ENCODE peak calls at places on chromosomes 1 and 21, in four cellular contexts. K is GM23248, F is H1, V is colonic mucosa. S is an unnamed sample.

GRCh38 chr1:48676376-48676775 is 100.3 kb downstream of the BEND5 start:
- DNase-seq in K (no peak), F (no peak), V (no peak), S (no peak)

GRCh38 chr1:53642607-53643006 is 96.4 kb downstream of the GLIS1 start:
- DNase-seq in K (no peak), F (no peak), V (no peak), S (peak)

GRCh38 chr1:150970818-150971582 is 3.6 kb downstream of the CERS2 start:
- DNase-seq in K (peak), F (no peak), V (peak), S (peak)

GRCh38 chr1:9203623-9204022 is 31.0 kb upstream of the H6PD start:
- DNase-seq in K (no peak), F (no peak), V (no peak), S (no peak)

GRCh38 chr1:79614762-79615161 is 608.2 kb upstream of the ADGRL4 start:
- DNase-seq in K (peak), F (no peak), V (no peak), S (no peak)

GRCh38 chr1:44237721-44238457 is 24.6 kb downstream of the DMAP1 start:
- DNase-seq in K (peak), F (peak), V (peak), S (peak)

GRCh38 chr21:36141513-36141925 is 6.6 kb downstream of the CBR3 start:
- DNase-seq in K (peak), F (peak), V (peak), S (peak)

GRCh38 chr1:163083690-163084089 is 14.5 kb downstream of the RGS4 start:
- DNase-seq in K (peak), F (no peak), V (no peak), S (no peak)

GRCh38 chr1:225735252-225736149 is 42.1 kb upstream of the SRP9 start:
- DNase-seq in K (peak), F (no peak), V (peak), S (peak)

GRCh38 chr21:37601915-37602314 is 235.3 kb downstream of the DYRK1A start:
- DNase-seq in K (no peak), F (no peak), V (no peak), S (no peak)

GRCh38 chr21:45899317-45900033 is 82.1 kb upstream of the COL6A1 start:
- DNase-seq in K (no peak), F (no peak), V (no peak), S (peak)

GRCh38 chr1:24720152-24720551 is 25.1 kb upstream of the CLIC4 start:
- DNase-seq in K (peak), F (no peak), V (peak), S (peak)

GRCh38 chr1:27604579-27605299 is 795 bp upstream of the AHDC1 start:
- DNase-seq in K (peak), F (no peak), V (no peak), S (no peak)

GRCh38 chr1:214587165-214587564 is 15.8 kb upstream of the CENPF start:
- DNase-seq in K (no peak), F (no peak), V (no peak), S (no peak)

GRCh38 chr1:108831225-108831624 is 25.7 kb downstream of the AKNAD1 start:
- DNase-seq in K (peak), F (no peak), V (no peak), S (no peak)

GRCh38 chr1:222930097-222930496 is 115.3 kb downstream of the DISP1 start:
- DNase-seq in K (no peak), F (no peak), V (no peak), S (no peak)
- H3K4me3 ChIP-seq in K (no peak), F (no peak), V (no peak), S (no peak)

GRCh38 chr1:61079898-61080336 is 2.4 kb upstream of the NFIA start:
- DNase-seq in K (peak), F (peak), V (peak), S (peak)

GRCh38 chr1:61077676-61078521 is 4.5 kb upstream of the NFIA start:
- DNase-seq in K (peak), F (no peak), V (peak), S (peak)

GRCh38 chr1:61080408-61081134 is 1.8 kb upstream of the NFIA start:
- DNase-seq in K (no peak), F (no peak), V (no peak), S (no peak)

GRCh38 chr1:61078611-61079010 is 3.8 kb upstream of the NFIA start:
- DNase-seq in K (peak), F (no peak), V (no peak), S (no peak)

DNA sequence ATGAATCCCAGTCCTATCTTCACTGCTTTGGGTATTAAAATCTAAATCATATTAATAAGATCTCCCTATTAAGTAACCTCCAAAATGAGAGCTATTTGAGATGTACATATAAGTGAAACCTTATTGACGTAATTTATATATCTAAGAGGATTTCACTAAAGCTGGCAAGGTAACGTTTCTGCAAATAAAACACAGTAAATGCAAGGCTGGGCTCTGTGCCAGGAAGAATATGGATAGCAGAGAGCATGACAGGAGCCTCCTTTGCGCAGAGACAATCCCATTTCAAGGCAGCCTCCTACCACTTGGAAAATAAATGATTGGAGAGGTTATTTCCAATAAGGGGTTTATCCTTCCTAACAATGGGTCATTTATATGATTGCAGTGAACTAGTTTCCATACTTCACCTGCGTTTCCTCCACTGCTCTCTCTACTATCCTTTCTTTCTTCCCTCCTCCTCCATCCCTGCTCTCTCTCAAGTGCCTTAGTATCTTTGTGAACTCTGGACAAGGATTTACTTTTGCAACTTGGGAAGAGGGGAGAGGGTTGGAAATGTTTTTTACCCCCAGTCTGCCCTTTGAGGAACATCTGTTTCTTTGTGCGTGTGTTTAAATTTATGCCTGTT is 3.0 kb upstream of the NFIA start:
- DNase-seq in K (peak), F (no peak), V (peak), S (no peak)
- H3K9ac ChIP-seq in K (no peak), F (no peak), V (no peak), S (no peak)

GRCh38 chr1:45622267-45622890 is 1.5 kb downstream of the CCDC17 start:
- DNase-seq in K (no peak), F (no peak), V (no peak), S (no peak)

GRCh38 chr1:45623972-45624371 is at the start of gene CCDC17:
- DNase-seq in K (peak), F (no peak), V (no peak), S (no peak)

GRCh38 chr1:45621895-45622266 is 2.0 kb downstream of the CCDC17 start:
- DNase-seq in K (no peak), F (no peak), V (no peak), S (no peak)

GRCh38 chr1:45621501-45621836 is 2.4 kb downstream of the CCDC17 start:
- DNase-seq in K (no peak), F (no peak), V (no peak), S (no peak)

GRCh38 chr1:45622891-45623394 is 911 bp downstream of the CCDC17 start:
- DNase-seq in K (no peak), F (no peak), V (no peak), S (no peak)
- H3K4me3 ChIP-seq in K (no peak), F (no peak), V (no peak), S (no peak)

GRCh38 chr1:16144325-16145029 is 11.4 kb downstream of the EPHA2 start:
- DNase-seq in K (no peak), F (no peak), V (no peak), S (no peak)
- H3K9ac ChIP-seq in K (peak), F (no peak), V (peak), S (peak)

DNA sequence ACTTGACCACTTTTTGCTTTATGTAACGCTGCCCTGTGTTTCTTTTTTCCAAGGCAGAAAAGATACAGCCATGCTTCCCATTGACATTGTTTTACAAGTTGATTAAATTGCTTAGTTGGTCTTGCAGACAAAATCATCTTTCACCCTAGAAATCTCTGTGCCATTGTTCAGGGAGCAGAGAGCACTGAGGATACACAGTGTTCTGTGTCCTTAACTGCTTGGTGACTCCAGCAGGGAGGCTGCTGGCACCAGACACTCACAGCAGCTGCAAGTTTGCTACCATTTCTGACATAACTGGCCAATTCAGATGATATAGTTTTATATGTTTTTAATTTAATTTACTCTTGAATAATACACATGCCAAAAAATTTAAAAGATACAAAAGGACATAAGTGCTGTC is 118.7 kb downstream of the RGS2 start:
- DNase-seq in K (no peak), F (no peak), V (no peak), S (no peak)
- H3K4me3 ChIP-seq in K (no peak), F (no peak), V (no peak), S (no peak)

DNA sequence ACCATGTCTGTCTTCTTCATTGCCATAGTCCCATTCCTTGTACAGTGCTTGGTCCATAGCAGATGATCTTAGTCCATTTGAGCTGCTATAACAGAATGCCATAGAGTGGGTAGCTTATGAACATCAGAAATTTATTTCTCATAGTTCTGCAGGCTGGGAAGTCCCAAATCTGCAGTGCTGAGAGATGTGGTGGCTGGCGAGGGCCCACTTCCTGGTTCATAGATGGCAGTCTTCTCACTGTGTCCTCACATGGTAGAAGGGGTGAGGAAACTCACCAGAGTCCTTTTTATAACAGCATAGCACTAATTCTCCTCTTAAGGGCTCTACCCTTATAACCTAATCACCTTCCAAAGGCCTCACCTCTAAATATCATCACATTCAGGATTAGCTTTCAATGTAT is 23.1 kb upstream of the RAP1A start:
- DNase-seq in K (no peak), F (no peak), V (no peak), S (peak)
- H3K9ac ChIP-seq in K (no peak), F (no peak), V (no peak), S (no peak)

DNA sequence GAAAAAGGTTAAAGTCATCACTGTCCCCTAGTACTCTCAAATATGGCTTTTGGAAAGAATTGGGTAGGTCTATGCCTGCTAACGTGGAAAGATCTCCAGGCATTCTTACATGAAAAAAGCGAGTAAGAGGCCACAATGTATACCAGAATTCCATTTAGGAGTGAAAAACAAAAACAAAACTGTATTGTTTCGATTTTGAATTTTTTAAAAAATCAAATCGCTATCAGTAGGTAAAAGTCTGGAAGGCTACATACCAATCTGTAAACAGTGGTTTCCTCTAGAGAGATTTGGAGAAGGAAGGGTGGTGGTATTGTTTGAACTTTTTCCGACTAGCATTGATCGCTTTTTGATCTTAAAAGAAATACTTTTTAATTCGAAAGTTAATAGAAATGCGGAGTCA is 55.9 kb downstream of the RRAGC start:
- DNase-seq in K (no peak), F (no peak), V (no peak), S (no peak)
- H3K4me3 ChIP-seq in K (peak), F (peak), V (no peak), S (peak)

GRCh38 chr1:209157514-209158285 is 425.8 kb upstream of the CAMK1G start:
- DNase-seq in K (no peak), F (peak), V (no peak), S (no peak)
- H3K9ac ChIP-seq in K (no peak), F (no peak), V (no peak), S (no peak)

S was measured in kidney.